ENCODE peak calls at places on chromosomes 6 and 20, in ten cellular contexts. U is upper lobe of left lung; H is fibroblast of lung; M is ascending aorta; L is GM19239; O is EL; N is CD8-positive, alpha-beta T cell; D is endothelial cell; C is GM13976; K is stromal cell of bone marrow. Y is an unnamed sample.

GRCh38 chr6:144893737-144894151 is 608.6 kb downstream of the UTRN start:
- DNase-seq in U (no peak), H (no peak), M (no peak), L (no peak), O (no peak), N (no peak), D (no peak), C (no peak), K (no peak), Y (peak)

GRCh38 chr6:138431276-138432062 is 27.4 kb downstream of the HEBP2 start:
- DNase-seq in U (no peak), H (no peak), M (no peak), L (no peak), O (no peak), N (no peak), D (no peak), C (no peak), K (no peak), Y (no peak)

GRCh38 chr20:19944772-19945459 is 72.2 kb upstream of the NAA20 start:
- DNase-seq in U (no peak), H (no peak), M (no peak), L (no peak), O (no peak), N (no peak), D (no peak), C (peak), K (peak), Y (no peak)

GRCh38 chr6:23016701-23017100 is 447.3 kb downstream of the HDGFL1 start:
- DNase-seq in U (no peak), H (peak), M (no peak), L (no peak), O (no peak), N (no peak), D (no peak), C (no peak), K (no peak), Y (no peak)

GRCh38 chr6:169868458-169868857 is 117.0 kb downstream of the ERMARD start:
- DNase-seq in U (peak), H (no peak), M (no peak), L (no peak), O (no peak), N (peak), D (no peak), C (peak), K (no peak), Y (no peak)

GRCh38 chr6:42138630-42139619 is 3.5 kb downstream of the C6orf132 start:
- DNase-seq in U (no peak), H (peak), M (no peak), L (no peak), O (no peak), N (no peak), D (no peak), C (no peak), K (no peak), Y (peak)

GRCh38 chr20:1816384-1817381 is 78.5 kb upstream of the SIRPA start:
- DNase-seq in U (no peak), H (no peak), M (no peak), L (no peak), O (peak), N (no peak), D (no peak), C (no peak), K (peak), Y (no peak)

GRCh38 chr20:11261533-11262000 is 587.8 kb upstream of the JAG1 start:
- DNase-seq in U (no peak), H (peak), M (no peak), L (no peak), O (peak), N (no peak), D (no peak), C (no peak), K (peak), Y (no peak)

GRCh38 chr6:56905378-56905777 is 49.5 kb upstream of the BEND6 start:
- DNase-seq in U (no peak), H (no peak), M (no peak), L (no peak), O (no peak), N (no peak), D (no peak), C (no peak), K (no peak), Y (no peak)

GRCh38 chr6:111761783-111762312 is 111.4 kb downstream of the FYN start:
- DNase-seq in U (no peak), H (no peak), M (no peak), L (no peak), O (no peak), N (no peak), D (no peak), C (no peak), K (no peak), Y (no peak)

GRCh38 chr20:46893877-46894578 is 615 bp upstream of the EYA2 start:
- DNase-seq in U (no peak), H (no peak), M (no peak), L (no peak), O (no peak), N (no peak), D (no peak), C (no peak), K (no peak), Y (no peak)

GRCh38 chr6:2918936-2919335 is 15.8 kb upstream of the SERPINB9 start:
- DNase-seq in U (no peak), H (no peak), M (no peak), L (no peak), O (no peak), N (no peak), D (no peak), C (no peak), K (no peak), Y (no peak)

GRCh38 chr6:35183281-35183680 is 30.5 kb upstream of the SCUBE3 start:
- DNase-seq in U (no peak), H (no peak), M (no peak), L (no peak), O (no peak), N (no peak), D (no peak), C (no peak), K (no peak), Y (no peak)

GRCh38 chr6:141492885-141493284 is 639.8 kb upstream of the GJE1 start:
- DNase-seq in U (no peak), H (no peak), M (no peak), L (no peak), O (no peak), N (no peak), D (no peak), C (no peak), K (no peak), Y (no peak)

GRCh38 chr20:62064788-62065668 is 653 bp downstream of the TAF4 start:
- DNase-seq in U (peak), H (no peak), M (no peak), L (peak), O (peak), N (no peak), D (peak), C (peak), K (no peak), Y (peak)